ENCODE peak calls at places on chromosomes 4 and X, in ten cellular contexts. W is AG10803; J is NCI-H146; Y is HTR-8/SVneo; R is SHP77; P is COR-L47; M is mucosa of descending colon; U is stimulated activated CD8-positive, alpha-beta memory T cell treated with anti-CD3 and anti-CD28 coated beads, Interleukin-12 subunit alpha, Interleukin-12 subunit beta, amount 100 ng/mL, for 1 hour; Q is Peyer's patch; Z is kidney tubule cell. I is an unnamed sample.

GRCh38 chr4:14871676-14872430 is 130.4 kb upstream of the CPEB2 start:
- DNase-seq in Q (no peak), P (no peak), Y (no peak), W (no peak), U (peak; percentile 5), R (no peak), Z (peak; percentile 92), J (peak; percentile 93), M (no peak), I (no peak)

GRCh38 chrX:139945075-139945474 is 12.2 kb upstream of the ATP11C start:
- DNase-seq in M (no peak), J (no peak), R (no peak), P (no peak), U (no peak), Z (no peak), Y (no peak), W (no peak), Q (no peak), I (no peak)

GRCh38 chrX:107707866-107708265 is 67.7 kb downstream of the TSC22D3 start:
- DNase-seq in J (no peak), W (no peak), P (no peak), M (no peak), U (no peak), Z (no peak), Q (no peak), Y (no peak), R (no peak), I (peak; percentile 39)

GRCh38 chr4:186144596-186145569 is 40.4 kb downstream of the FAM149A start:
- DNase-seq in J (peak; percentile 35), Q (no peak), Z (peak; percentile 72), U (no peak), M (peak; percentile 61), P (no peak), R (peak; percentile 4), Y (peak; percentile 46), W (peak; percentile 49), I (peak; percentile 75)

GRCh38 chrX:122046226-122046625 is 998.8 kb downstream of the GLUD2 start:
- DNase-seq in U (no peak), Q (no peak), P (no peak), Z (no peak), R (no peak), J (no peak), Y (no peak), M (no peak), W (no peak), I (no peak)

GRCh38 chrX:107736781-107737531 is 38.6 kb downstream of the TSC22D3 start:
- DNase-seq in Q (no peak), M (no peak), Z (no peak), W (no peak), Y (no peak), J (peak; percentile 32), U (no peak), P (peak; percentile 61), R (no peak), I (no peak)

GRCh38 chr4:8344387-8344786 is 74.8 kb downstream of the HTRA3 start:
- DNase-seq in M (no peak), J (no peak), W (no peak), R (no peak), Y (no peak), P (no peak), U (no peak), Q (no peak), Z (no peak), I (peak; percentile 49)

GRCh38 chr4:80471701-80472100 is 136.2 kb downstream of the CFAP299 start:
- DNase-seq in Y (no peak), M (peak; percentile 66), U (no peak), Z (peak; percentile 55), J (peak; percentile 95), P (peak; percentile 83), W (peak; percentile 16), R (peak; percentile 83), Q (no peak), I (no peak)

GRCh38 chrX:56066016-56066415 is 166.1 kb upstream of the KLF8 start:
- DNase-seq in P (no peak), Q (peak; percentile 54), Y (no peak), W (no peak), Z (no peak), M (no peak), R (no peak), U (no peak), J (no peak), I (no peak)

GRCh38 chr4:151250706-151251105 is 26.3 kb upstream of the PRSS48 start:
- DNase-seq in Q (no peak), W (no peak), U (no peak), P (no peak), J (no peak), Z (no peak), R (no peak), Y (no peak), M (no peak), I (no peak)

GRCh38 chr4:58301384-58301783 is 1191.2 kb upstream of the IGFBP7 start:
- DNase-seq in J (no peak), Y (no peak), M (no peak), U (no peak), Q (no peak), Z (peak; percentile 65), R (no peak), W (no peak), P (no peak), I (no peak)

GRCh38 chr4:948101-948935 is 16.1 kb downstream of the TMEM175 start:
- DNase-seq in Z (no peak), M (peak; percentile 53), Q (no peak), U (no peak), R (no peak), W (no peak), P (no peak), J (peak; percentile 15), Y (no peak), I (peak; percentile 59)

GRCh38 chr4:87716350-87717041 is 66.4 kb downstream of the DMP1 start:
- DNase-seq in R (no peak), Y (no peak), W (no peak), Q (no peak), U (no peak), J (no peak), P (no peak), M (no peak), Z (no peak), I (no peak)

GRCh38 chr4:54818481-54818880 is 160.7 kb downstream of the KIT start:
- DNase-seq in M (no peak), Z (no peak), R (no peak), P (no peak), W (no peak), U (no peak), Y (no peak), Q (no peak), J (no peak), I (no peak)

GRCh38 chrX:53284684-53285447 is 3.5 kb upstream of the IQSEC2 start:
- DNase-seq in R (peak; percentile 84), Y (peak; percentile 44), Z (peak; percentile 57), U (no peak), M (no peak), P (peak; percentile 16), Q (peak; percentile 37), J (peak; percentile 56), W (peak; percentile 36), I (no peak)

GRCh38 chrX:150569155-150569477 is 695 bp downstream of the MTM1 start:
- DNase-seq in Y (no peak), J (no peak), P (no peak), M (peak; percentile 66), W (peak; percentile 35), Z (peak; percentile 42), Q (peak; percentile 64), U (no peak), R (no peak), I (no peak)

GRCh38 chr4:168440442-168441264 is 39.6 kb downstream of the DDX60L start:
- DNase-seq in Y (peak; percentile 36), U (no peak), R (no peak), Q (no peak), J (no peak), Z (peak; percentile 97), W (peak; percentile 48), P (no peak), M (no peak), I (no peak)

GRCh38 chrX:13695601-13696115 is 6.7 kb downstream of the RAB9A start:
- DNase-seq in P (no peak), R (no peak), Z (no peak), U (no peak), W (no peak), J (no peak), Y (no peak), Q (no peak), M (no peak), I (no peak)

GRCh38 chrX:150084474-150085229 is 146.4 kb upstream of the EOLA2 start:
- DNase-seq in P (no peak), W (peak; percentile 80), Z (peak; percentile 49), Q (no peak), Y (no peak), J (no peak), M (no peak), R (no peak), U (no peak), I (no peak)

GRCh38 chr4:162075691-162076090 is 88.1 kb downstream of the FSTL5 start:
- DNase-seq in J (no peak), Z (no peak), U (no peak), Y (no peak), Q (no peak), R (no peak), W (no peak), M (no peak), P (no peak), I (no peak)

GRCh38 chr4:176467011-176467410 is 147.2 kb downstream of the SPCS3 start:
- DNase-seq in J (no peak), W (peak; percentile 77), Z (no peak), P (no peak), M (no peak), R (no peak), Q (no peak), Y (no peak), U (no peak), I (no peak)

GRCh38 chr4:95421869-95422268 is 126.9 kb downstream of the UNC5C start:
- DNase-seq in Z (no peak), W (no peak), J (no peak), P (no peak), Q (no peak), R (no peak), M (no peak), U (no peak), Y (no peak), I (no peak)

GRCh38 chr4:54930226-54930625 is 195.2 kb downstream of the KDR start:
- DNase-seq in Q (no peak), W (peak; percentile 76), Y (no peak), P (no peak), M (no peak), U (no peak), R (no peak), J (no peak), Z (peak; percentile 1), I (no peak)

GRCh38 chrX:19774905-19775304 is 112.5 kb downstream of the SH3KBP1 start:
- DNase-seq in W (no peak), J (no peak), R (no peak), Y (no peak), U (no peak), M (no peak), Z (no peak), P (no peak), Q (no peak), I (no peak)

GRCh38 chr4:104490096-104490769 is 4.5 kb downstream of the CXXC4 start:
- DNase-seq in P (peak; percentile 33), Y (no peak), Q (peak; percentile 21), U (no peak), W (no peak), Z (no peak), R (peak; percentile 12), J (peak; percentile 18), M (no peak), I (no peak)

GRCh38 chrX:49993661-49994060 is 71.3 kb downstream of the CLCN5 start:
- DNase-seq in Q (no peak), M (no peak), Z (no peak), U (no peak), W (no peak), P (no peak), Y (no peak), R (no peak), J (no peak), I (no peak)

GRCh38 chr4:61246003-61246402 is 45.9 kb downstream of the ADGRL3 start:
- DNase-seq in Y (no peak), U (no peak), J (peak; percentile 48), Z (no peak), Q (no peak), W (no peak), M (no peak), P (peak; percentile 49), R (peak; percentile 32), I (no peak)

GRCh38 chrX:147803948-147804347 is 107.8 kb upstream of the FMR1 start:
- DNase-seq in Z (peak; percentile 38), W (peak; percentile 0), M (no peak), Q (no peak), Y (peak; percentile 5), P (no peak), J (no peak), U (no peak), R (no peak), I (no peak)

I was measured in suprapubic skin.